ENCODE peak calls at places on chromosomes 3 and 15, in eight cellular contexts. F, R, K, E, L, Y, M and U are unnamed samples.

GRCh38 chr3:135456182-135456790 is 509.2 kb upstream of the PPP2R3A start:
- DNase-seq in K (no peak), Y (no peak), F (no peak), L (no peak), M (no peak), R (no peak), E (no peak), U (no peak)

GRCh38 chr15:34365073-34365825 is 1.7 kb downstream of the LPCAT4 start:
- DNase-seq in K (no peak), E (no peak), Y (no peak), F (no peak), L (peak; percentile 21), M (no peak), R (peak; percentile 62), U (no peak)

GRCh38 chr3:109176726-109177125 is 40.2 kb downstream of the C3orf85 start:
- DNase-seq in Y (no peak), R (no peak), K (no peak), L (no peak), F (no peak), E (no peak), M (no peak), U (no peak)

GRCh38 chr15:71542836-71543235 is 267.5 kb upstream of the NR2E3 start:
- DNase-seq in M (no peak), E (no peak), R (no peak), Y (no peak), F (no peak), L (no peak), K (no peak), U (no peak)

GRCh38 chr3:154356009-154356408 is 31.7 kb upstream of the DHX36 start:
- DNase-seq in M (no peak), R (no peak), L (no peak), E (no peak), Y (no peak), F (no peak), K (no peak), U (no peak)

GRCh38 chr3:175224051-175224450 is 364.9 kb downstream of the NAALADL2 start:
- DNase-seq in E (no peak), L (no peak), M (no peak), Y (no peak), K (no peak), F (no peak), R (peak; percentile 28), U (no peak)

GRCh38 chr3:52056521-52056967 is at the start of gene DUSP7:
- DNase-seq in Y (peak; percentile 61), L (peak; percentile 74), M (peak; percentile 77), R (peak; percentile 79), E (peak; percentile 57), F (no peak), K (peak; percentile 78), U (peak; percentile 55)

GRCh38 chr3:159669024-159669476 is 319.6 kb upstream of the IL12A start:
- DNase-seq in M (no peak), E (no peak), R (no peak), L (no peak), F (peak; percentile 10), Y (no peak), K (no peak), U (no peak)

GRCh38 chr15:34470091-34470490 is 32.5 kb upstream of the GOLGA8A start:
- DNase-seq in F (no peak), E (no peak), K (no peak), M (no peak), L (no peak), R (no peak), Y (no peak), U (no peak)

GRCh38 chr15:35624881-35625280 is 78.9 kb upstream of the DPH6 start:
- DNase-seq in R (no peak), M (no peak), E (peak; percentile 7), K (no peak), L (no peak), Y (no peak), F (peak; percentile 82), U (no peak)

GRCh38 chr15:85179700-85180099 is 198.0 kb downstream of the PDE8A start:
- DNase-seq in L (no peak), Y (no peak), R (no peak), F (no peak), M (no peak), E (no peak), K (no peak), U (no peak)

GRCh38 chr3:10529809-10530208 is 24.4 kb upstream of the ATP2B2 start:
- DNase-seq in K (no peak), R (no peak), E (no peak), L (no peak), F (no peak), M (no peak), Y (no peak), U (no peak)

GRCh38 chr3:115071611-115072010 is 75.5 kb downstream of the ZBTB20 start:
- DNase-seq in R (no peak), Y (no peak), E (no peak), L (no peak), K (no peak), M (peak; percentile 87), F (peak; percentile 55), U (no peak)

GRCh38 chr3:46711770-46712169 is 5.9 kb downstream of the PRSS50 start:
- DNase-seq in R (no peak), Y (no peak), K (no peak), L (no peak), F (no peak), M (no peak), E (no peak), U (no peak)

GRCh38 chr15:63832620-63833245 is 1.0 kb downstream of the HERC1 start:
- DNase-seq in M (peak; percentile 11), F (no peak), K (peak; percentile 48), E (no peak), L (no peak), Y (no peak), R (peak; percentile 33), U (no peak)

GRCh38 chr15:58694641-58695398 is 54.7 kb downstream of the ADAM10 start:
- DNase-seq in L (no peak), M (no peak), R (no peak), K (no peak), Y (no peak), E (no peak), F (no peak), U (no peak)

GRCh38 chr3:3853584-3853983 is 54.4 kb downstream of the LRRN1 start:
- DNase-seq in R (no peak), F (no peak), M (no peak), Y (no peak), L (no peak), K (no peak), E (no peak), U (no peak)

GRCh38 chr15:52791776-52792175 is 1.6 kb upstream of the ONECUT1 start:
- DNase-seq in M (no peak), K (no peak), R (no peak), F (no peak), L (no peak), Y (no peak), E (no peak), U (no peak)

GRCh38 chr15:71110800-71111565 is 4.3 kb upstream of the THSD4 start:
- DNase-seq in M (no peak), K (no peak), L (no peak), F (no peak), R (no peak), Y (no peak), E (no peak), U (no peak)